ENCODE peak calls at places on chromosomes 16 and 17, in six cellular contexts. One of them, this sample, is unnamed.

GRCh38 chr16:1174477-1175357 is 21.8 kb downstream of the CACNA1H start:
- DNase-seq in HL-60: no peak
- DNase-seq in right cardiac atrium: no peak
- DNase-seq in body of pancreas: peak
- DNase-seq in HCT116: peak
- DNase-seq in CD4-positive, CD25-positive, alpha-beta regulatory T cell: no peak
- DNase-seq in this sample: no peak

GRCh38 chr17:30170415-30170987 is 53.9 kb downstream of the NSRP1 start:
- DNase-seq in body of pancreas: no peak
- DNase-seq in CD4-positive, CD25-positive, alpha-beta regulatory T cell: no peak
- DNase-seq in HL-60: no peak
- DNase-seq in HCT116: no peak
- DNase-seq in right cardiac atrium: no peak
- DNase-seq in this sample: no peak

GRCh38 chr17:61815863-61816523 is 47.3 kb downstream of the BRIP1 start:
- DNase-seq in right cardiac atrium: no peak
- DNase-seq in body of pancreas: no peak
- DNase-seq in HCT116: no peak
- DNase-seq in HL-60: no peak
- DNase-seq in CD4-positive, CD25-positive, alpha-beta regulatory T cell: no peak
- DNase-seq in this sample: no peak

GRCh38 chr16:61909074-61909473 is 127.2 kb downstream of the CDH8 start:
- DNase-seq in body of pancreas: no peak
- DNase-seq in HL-60: no peak
- DNase-seq in HCT116: no peak
- DNase-seq in right cardiac atrium: peak
- DNase-seq in CD4-positive, CD25-positive, alpha-beta regulatory T cell: no peak
- DNase-seq in this sample: no peak

GRCh38 chr16:85335584-85336492 is 223.6 kb upstream of the CIBAR2 start:
- DNase-seq in HCT116: no peak
- DNase-seq in right cardiac atrium: peak
- DNase-seq in CD4-positive, CD25-positive, alpha-beta regulatory T cell: no peak
- DNase-seq in body of pancreas: no peak
- DNase-seq in HL-60: no peak
- DNase-seq in this sample: no peak

GRCh38 chr17:73155410-73156165 is 9.2 kb upstream of the SSTR2 start:
- DNase-seq in HCT116: no peak
- DNase-seq in body of pancreas: no peak
- DNase-seq in right cardiac atrium: no peak
- DNase-seq in HL-60: no peak
- DNase-seq in CD4-positive, CD25-positive, alpha-beta regulatory T cell: no peak
- DNase-seq in this sample: no peak

GRCh38 chr16:53726625-53727024 is 22.7 kb downstream of the FTO start:
- DNase-seq in HCT116: no peak
- DNase-seq in right cardiac atrium: no peak
- DNase-seq in CD4-positive, CD25-positive, alpha-beta regulatory T cell: no peak
- DNase-seq in HL-60: no peak
- DNase-seq in body of pancreas: no peak
- DNase-seq in this sample: no peak

GRCh38 chr17:15237106-15237425 is 28.1 kb downstream of the PMP22 start:
- DNase-seq in body of pancreas: no peak
- DNase-seq in right cardiac atrium: no peak
- DNase-seq in HCT116: no peak
- DNase-seq in HL-60: no peak
- DNase-seq in CD4-positive, CD25-positive, alpha-beta regulatory T cell: no peak
- DNase-seq in this sample: no peak

GRCh38 chr16:12674096-12674495 is 129.6 kb downstream of the CPPED1 start:
- DNase-seq in HCT116: no peak
- DNase-seq in body of pancreas: no peak
- DNase-seq in right cardiac atrium: no peak
- DNase-seq in HL-60: no peak
- DNase-seq in CD4-positive, CD25-positive, alpha-beta regulatory T cell: no peak
- DNase-seq in this sample: no peak

GRCh38 chr17:83064732-83065659 is 14.4 kb upstream of the METRNL start:
- DNase-seq in CD4-positive, CD25-positive, alpha-beta regulatory T cell: no peak
- DNase-seq in right cardiac atrium: peak
- DNase-seq in HCT116: no peak
- DNase-seq in body of pancreas: peak
- DNase-seq in HL-60: no peak
- DNase-seq in this sample: no peak

GRCh38 chr17:42950044-42950783 is 14.0 kb downstream of the AARSD1 start:
- DNase-seq in right cardiac atrium: no peak
- DNase-seq in body of pancreas: no peak
- DNase-seq in CD4-positive, CD25-positive, alpha-beta regulatory T cell: no peak
- DNase-seq in HL-60: no peak
- DNase-seq in HCT116: no peak
- DNase-seq in this sample: no peak

GRCh38 chr17:38560503-38561318 is 45.0 kb downstream of the SRCIN1 start:
- DNase-seq in HCT116: no peak
- DNase-seq in body of pancreas: no peak
- DNase-seq in CD4-positive, CD25-positive, alpha-beta regulatory T cell: peak
- DNase-seq in right cardiac atrium: no peak
- DNase-seq in HL-60: no peak
- DNase-seq in this sample: no peak

GRCh38 chr17:32826076-32826475 is 50.8 kb downstream of the MYO1D start:
- DNase-seq in body of pancreas: no peak
- DNase-seq in right cardiac atrium: no peak
- DNase-seq in HCT116: no peak
- DNase-seq in HL-60: no peak
- DNase-seq in CD4-positive, CD25-positive, alpha-beta regulatory T cell: no peak
- DNase-seq in this sample: no peak

GRCh38 chr17:49694847-49695697 is 12.7 kb downstream of the SLC35B1 start:
- DNase-seq in right cardiac atrium: peak
- DNase-seq in HCT116: no peak
- DNase-seq in HL-60: peak
- DNase-seq in body of pancreas: peak
- DNase-seq in CD4-positive, CD25-positive, alpha-beta regulatory T cell: peak
- DNase-seq in this sample: peak

GRCh38 chr17:48294989-48295892 is 134.8 kb downstream of the SKAP1 start:
- DNase-seq in HCT116: no peak
- DNase-seq in body of pancreas: no peak
- DNase-seq in CD4-positive, CD25-positive, alpha-beta regulatory T cell: peak
- DNase-seq in HL-60: no peak
- DNase-seq in right cardiac atrium: no peak
- DNase-seq in this sample: no peak

GRCh38 chr17:39601010-39601597 is 6.6 kb downstream of the NEUROD2 start:
- DNase-seq in HCT116: no peak
- DNase-seq in body of pancreas: no peak
- DNase-seq in CD4-positive, CD25-positive, alpha-beta regulatory T cell: no peak
- DNase-seq in right cardiac atrium: no peak
- DNase-seq in HL-60: no peak
- DNase-seq in this sample: no peak

GRCh38 chr16:48608452-48608851 is 1.5 kb downstream of the N4BP1 start:
- DNase-seq in HL-60: no peak
- DNase-seq in right cardiac atrium: no peak
- DNase-seq in body of pancreas: no peak
- DNase-seq in CD4-positive, CD25-positive, alpha-beta regulatory T cell: peak
- DNase-seq in HCT116: no peak
- DNase-seq in this sample: no peak

GRCh38 chr17:69350911-69351310 is 24.0 kb upstream of the ABCA5 start:
- DNase-seq in HL-60: no peak
- DNase-seq in body of pancreas: no peak
- DNase-seq in right cardiac atrium: no peak
- DNase-seq in CD4-positive, CD25-positive, alpha-beta regulatory T cell: no peak
- DNase-seq in HCT116: no peak
- DNase-seq in this sample: no peak

GRCh38 chr16:14418795-14419225 is 211.2 kb downstream of the PARN start:
- DNase-seq in HL-60: no peak
- DNase-seq in right cardiac atrium: peak
- DNase-seq in CD4-positive, CD25-positive, alpha-beta regulatory T cell: no peak
- DNase-seq in HCT116: no peak
- DNase-seq in body of pancreas: peak
- DNase-seq in this sample: no peak

GRCh38 chr16:50742521-50743150 is 750 bp downstream of the CYLD start:
- DNase-seq in CD4-positive, CD25-positive, alpha-beta regulatory T cell: peak
- DNase-seq in body of pancreas: peak
- DNase-seq in HL-60: peak
- DNase-seq in right cardiac atrium: peak
- DNase-seq in HCT116: no peak
- DNase-seq in this sample: no peak

GRCh38 chr16:80932725-80933124 is 74.0 kb downstream of the CMC2 start:
- DNase-seq in CD4-positive, CD25-positive, alpha-beta regulatory T cell: no peak
- DNase-seq in right cardiac atrium: peak
- DNase-seq in HL-60: no peak
- DNase-seq in body of pancreas: peak
- DNase-seq in HCT116: no peak
- DNase-seq in this sample: no peak

GRCh38 chr16:583815-584591 is 5.9 kb upstream of the RAB40C start:
- DNase-seq in right cardiac atrium: peak
- DNase-seq in HL-60: no peak
- DNase-seq in body of pancreas: no peak
- DNase-seq in CD4-positive, CD25-positive, alpha-beta regulatory T cell: no peak
- DNase-seq in HCT116: no peak
- DNase-seq in this sample: no peak

GRCh38 chr17:10198509-10199249 is at the start of gene GAS7:
- DNase-seq in right cardiac atrium: peak
- DNase-seq in body of pancreas: no peak
- DNase-seq in HL-60: peak
- DNase-seq in HCT116: no peak
- DNase-seq in CD4-positive, CD25-positive, alpha-beta regulatory T cell: peak
- DNase-seq in this sample: peak

GRCh38 chr17:28341516-28341915 is 6.0 kb downstream of the TNFAIP1 start:
- DNase-seq in HL-60: no peak
- DNase-seq in body of pancreas: no peak
- DNase-seq in CD4-positive, CD25-positive, alpha-beta regulatory T cell: no peak
- DNase-seq in HCT116: no peak
- DNase-seq in right cardiac atrium: no peak
- DNase-seq in this sample: no peak

GRCh38 chr17:2125013-2125535 is 70.2 kb downstream of the HIC1 start:
- DNase-seq in HCT116: no peak
- DNase-seq in HL-60: no peak
- DNase-seq in right cardiac atrium: no peak
- DNase-seq in body of pancreas: no peak
- DNase-seq in CD4-positive, CD25-positive, alpha-beta regulatory T cell: no peak
- DNase-seq in this sample: no peak

GRCh38 chr16:52592778-52593177 is 45.8 kb upstream of the TOX3 start:
- DNase-seq in CD4-positive, CD25-positive, alpha-beta regulatory T cell: no peak
- DNase-seq in HCT116: no peak
- DNase-seq in body of pancreas: no peak
- DNase-seq in HL-60: no peak
- DNase-seq in right cardiac atrium: no peak
- DNase-seq in this sample: no peak

GRCh38 chr16:49236216-49236615 is 45.4 kb downstream of the CBLN1 start:
- DNase-seq in right cardiac atrium: no peak
- DNase-seq in HCT116: no peak
- DNase-seq in body of pancreas: no peak
- DNase-seq in HL-60: no peak
- DNase-seq in CD4-positive, CD25-positive, alpha-beta regulatory T cell: no peak
- DNase-seq in this sample: no peak

GRCh38 chr17:1931759-1932579 is 93.2 kb downstream of the RTN4RL1 start:
- DNase-seq in body of pancreas: peak
- DNase-seq in right cardiac atrium: peak
- DNase-seq in CD4-positive, CD25-positive, alpha-beta regulatory T cell: no peak
- DNase-seq in HCT116: no peak
- DNase-seq in HL-60: no peak
- DNase-seq in this sample: peak

GRCh38 chr17:64470676-64471075 is 21.8 kb downstream of the MILR1 start:
- DNase-seq in HL-60: no peak
- DNase-seq in right cardiac atrium: no peak
- DNase-seq in HCT116: no peak
- DNase-seq in body of pancreas: no peak
- DNase-seq in CD4-positive, CD25-positive, alpha-beta regulatory T cell: no peak
- DNase-seq in this sample: no peak

GRCh38 chr17:28634211-28634865 is 10.6 kb downstream of the BLTP2 start:
- DNase-seq in body of pancreas: no peak
- DNase-seq in right cardiac atrium: no peak
- DNase-seq in CD4-positive, CD25-positive, alpha-beta regulatory T cell: no peak
- DNase-seq in HCT116: no peak
- DNase-seq in HL-60: no peak
- DNase-seq in this sample: no peak

GRCh38 chr16:81564368-81565060 is 119.9 kb downstream of the CMIP start:
- DNase-seq in body of pancreas: no peak
- DNase-seq in HL-60: no peak
- DNase-seq in right cardiac atrium: no peak
- DNase-seq in HCT116: no peak
- DNase-seq in CD4-positive, CD25-positive, alpha-beta regulatory T cell: no peak
- DNase-seq in this sample: no peak

GRCh38 chr17:79933863-79934652 is 94.8 kb upstream of the CBX4 start:
- DNase-seq in body of pancreas: no peak
- DNase-seq in right cardiac atrium: peak
- DNase-seq in HL-60: peak
- DNase-seq in HCT116: no peak
- DNase-seq in CD4-positive, CD25-positive, alpha-beta regulatory T cell: peak
- DNase-seq in this sample: peak

GRCh38 chr17:4304417-4305027 is 40.7 kb upstream of the ANKFY1 start:
- DNase-seq in right cardiac atrium: no peak
- DNase-seq in CD4-positive, CD25-positive, alpha-beta regulatory T cell: peak
- DNase-seq in body of pancreas: peak
- DNase-seq in HL-60: peak
- DNase-seq in HCT116: peak
- DNase-seq in this sample: no peak

GRCh38 chr16:90019543-90020259 is 445 bp upstream of the DBNDD1 start:
- DNase-seq in body of pancreas: peak
- DNase-seq in right cardiac atrium: no peak
- DNase-seq in HL-60: no peak
- DNase-seq in CD4-positive, CD25-positive, alpha-beta regulatory T cell: peak
- DNase-seq in HCT116: no peak
- DNase-seq in this sample: no peak
- H3K27ac ChIP-seq in body of pancreas: peak
- H3K27ac ChIP-seq in right cardiac atrium: no peak
- H3K27ac ChIP-seq in HL-60: no peak
- H3K27ac ChIP-seq in CD4-positive, CD25-positive, alpha-beta regulatory T cell: no peak
- H3K27ac ChIP-seq in HCT116: peak
- H3K27ac ChIP-seq in this sample: peak

DNA sequence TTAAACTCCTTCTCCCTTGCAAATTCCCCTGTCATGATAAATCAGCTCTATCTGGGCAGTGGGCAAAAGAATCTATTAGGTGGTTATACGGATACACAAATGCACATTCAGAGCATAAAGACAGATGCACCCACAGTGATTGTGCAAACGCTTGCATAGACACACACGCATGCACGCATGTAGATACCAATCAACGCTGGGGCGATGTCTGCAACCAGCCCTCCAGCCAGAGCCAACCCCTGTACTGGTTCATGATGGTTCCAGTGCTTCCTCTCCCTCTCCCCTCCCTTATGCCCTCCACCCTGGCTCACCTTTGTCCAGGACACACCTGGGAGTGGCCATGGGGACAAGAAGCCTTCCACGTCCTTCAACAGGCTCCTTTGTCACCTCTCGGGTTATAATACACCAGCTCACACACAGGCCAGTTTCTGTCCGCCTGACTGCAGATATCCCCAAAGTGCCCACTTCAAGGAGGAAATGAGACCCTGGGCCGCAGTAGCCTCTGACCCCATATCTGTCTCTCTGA is 33.1 kb upstream of the SNN start:
- DNase-seq in HL-60: no peak
- DNase-seq in right cardiac atrium: peak
- DNase-seq in CD4-positive, CD25-positive, alpha-beta regulatory T cell: no peak
- DNase-seq in HCT116: no peak
- DNase-seq in body of pancreas: no peak
- DNase-seq in this sample: no peak
- H3K27ac ChIP-seq in HL-60: no peak
- H3K27ac ChIP-seq in right cardiac atrium: no peak
- H3K27ac ChIP-seq in CD4-positive, CD25-positive, alpha-beta regulatory T cell: no peak
- H3K27ac ChIP-seq in HCT116: no peak
- H3K27ac ChIP-seq in body of pancreas: no peak
- H3K27ac ChIP-seq in this sample: no peak

GRCh38 chr17:57622327-57622885 is 122.7 kb downstream of the CCDC182 start:
- DNase-seq in right cardiac atrium: no peak
- DNase-seq in HL-60: no peak
- DNase-seq in CD4-positive, CD25-positive, alpha-beta regulatory T cell: no peak
- DNase-seq in body of pancreas: no peak
- DNase-seq in HCT116: no peak
- DNase-seq in this sample: no peak
- H3K27ac ChIP-seq in right cardiac atrium: peak
- H3K27ac ChIP-seq in HL-60: peak
- H3K27ac ChIP-seq in CD4-positive, CD25-positive, alpha-beta regulatory T cell: no peak
- H3K27ac ChIP-seq in body of pancreas: no peak
- H3K27ac ChIP-seq in HCT116: no peak
- H3K27ac ChIP-seq in this sample: no peak

GRCh38 chr17:66414528-66415175 is 112.2 kb downstream of the PRKCA start:
- DNase-seq in HCT116: no peak
- DNase-seq in body of pancreas: no peak
- DNase-seq in CD4-positive, CD25-positive, alpha-beta regulatory T cell: no peak
- DNase-seq in right cardiac atrium: no peak
- DNase-seq in HL-60: no peak
- DNase-seq in this sample: no peak
- H3K27ac ChIP-seq in HCT116: no peak
- H3K27ac ChIP-seq in body of pancreas: peak
- H3K27ac ChIP-seq in CD4-positive, CD25-positive, alpha-beta regulatory T cell: no peak
- H3K27ac ChIP-seq in right cardiac atrium: no peak
- H3K27ac ChIP-seq in HL-60: no peak
- H3K27ac ChIP-seq in this sample: no peak